ENCODE peak calls at places on chromosomes 1 and 21, in four cellular contexts. One of them, this sample, is unnamed.

GRCh38 chr1:116472431-116472961 is 98.3 kb downstream of the CD58 start:
- DNase-seq in NCI-H774: no peak
- DNase-seq in cardiac septum: no peak
- DNase-seq in HT1080: no peak
- DNase-seq in this sample: peak; percentile 7

GRCh38 chr1:2110738-2111673 is 60.8 kb downstream of the PRKCZ start:
- DNase-seq in NCI-H774: no peak
- DNase-seq in cardiac septum: no peak
- DNase-seq in HT1080: no peak
- DNase-seq in this sample: no peak

GRCh38 chr1:64129708-64130107 is 73.7 kb upstream of the UBE2U start:
- DNase-seq in NCI-H774: no peak
- DNase-seq in cardiac septum: no peak
- DNase-seq in HT1080: no peak
- DNase-seq in this sample: no peak

GRCh38 chr1:115302390-115302961 is 35.6 kb downstream of the NGF start:
- DNase-seq in NCI-H774: no peak
- DNase-seq in cardiac septum: no peak
- DNase-seq in HT1080: no peak
- DNase-seq in this sample: no peak

GRCh38 chr1:111981871-111982270 is 7.6 kb downstream of the KCND3 start:
- DNase-seq in NCI-H774: no peak
- DNase-seq in cardiac septum: no peak
- DNase-seq in HT1080: no peak
- DNase-seq in this sample: no peak

GRCh38 chr1:47175227-47175934 is 14.5 kb downstream of the PDZK1IP1 start:
- DNase-seq in NCI-H774: peak; percentile 44
- DNase-seq in cardiac septum: peak; percentile 73
- DNase-seq in HT1080: peak; percentile 77
- DNase-seq in this sample: peak; percentile 54

GRCh38 chr1:43858324-43858723 is 75.3 kb upstream of the ARTN start:
- DNase-seq in NCI-H774: no peak
- DNase-seq in cardiac septum: no peak
- DNase-seq in HT1080: peak; percentile 99
- DNase-seq in this sample: no peak

GRCh38 chr1:91133240-91133639 is 111.4 kb upstream of the ZNF644 start:
- DNase-seq in NCI-H774: no peak
- DNase-seq in cardiac septum: no peak
- DNase-seq in HT1080: no peak
- DNase-seq in this sample: no peak

GRCh38 chr21:46017695-46018094 is 36.1 kb downstream of the COL6A1 start:
- DNase-seq in NCI-H774: no peak
- DNase-seq in cardiac septum: no peak
- DNase-seq in HT1080: no peak
- DNase-seq in this sample: no peak

GRCh38 chr1:231931846-231932454 is 305.4 kb downstream of the DISC1 start:
- DNase-seq in NCI-H774: no peak
- DNase-seq in cardiac septum: no peak
- DNase-seq in HT1080: peak; percentile 20
- DNase-seq in this sample: no peak

GRCh38 chr1:12594966-12595838 is 22.8 kb downstream of the DHRS3 start:
- DNase-seq in NCI-H774: no peak
- DNase-seq in cardiac septum: peak; percentile 85
- DNase-seq in HT1080: no peak
- DNase-seq in this sample: no peak

GRCh38 chr1:176595217-176595616 is 132.2 kb downstream of the PAPPA2 start:
- DNase-seq in NCI-H774: no peak
- DNase-seq in cardiac septum: no peak
- DNase-seq in HT1080: no peak
- DNase-seq in this sample: no peak

GRCh38 chr1:212722270-212722945 is 22.8 kb upstream of the BATF3 start:
- DNase-seq in NCI-H774: peak; percentile 12
- DNase-seq in cardiac septum: no peak
- DNase-seq in HT1080: no peak
- DNase-seq in this sample: no peak

GRCh38 chr1:182603646-182604127 is 502 bp downstream of the RGS16 start:
- DNase-seq in NCI-H774: peak; percentile 57
- DNase-seq in cardiac septum: no peak
- DNase-seq in HT1080: no peak
- DNase-seq in this sample: no peak

This sample was measured in SHP77.